ENCODE peak calls at places on chromosomes 4 and X, in ten cellular contexts. W is mesendoderm; X is germinal center; S is omental fat pad; F is epithelial cell of prostate; E is DMS 273 treated with DMSO at 0.1 percent for 48 hours; K is anterior cingulate cortex; I is CD4-positive, alpha-beta memory T cell; P is vagina; B is PC-3. Z is an unnamed sample.
A peak's percentile ranks its signal among the peaks of the same experiment; 100 is the strongest.

GRCh38 chr4:155468282-155468681 is 91.5 kb upstream of the MAP9 start:
- DNase-seq in W (no peak), X (no peak), S (no peak), F (no peak), E (no peak), K (no peak), I (no peak), P (no peak), B (no peak), Z (no peak)

GRCh38 chr4:2831611-2832308 is 11.9 kb upstream of the ADD1 start:
- DNase-seq in W (no peak), X (no peak), S (no peak), F (no peak), E (no peak), K (no peak), I (no peak), P (no peak), B (no peak), Z (peak; percentile 46)

GRCh38 chrX:13646154-13646549 is 6.8 kb upstream of the TCEANC start:
- DNase-seq in W (peak; percentile 72), X (no peak), S (no peak), F (no peak), E (peak; percentile 8), K (peak; percentile 36), I (no peak), P (no peak), B (peak; percentile 66), Z (peak; percentile 70)

GRCh38 chr4:53273726-53274125 is 92.1 kb downstream of the SCFD2 start:
- DNase-seq in W (no peak), X (no peak), S (no peak), F (no peak), E (no peak), K (no peak), I (no peak), P (no peak), B (no peak), Z (no peak)

GRCh38 chr4:106691749-106692148 is 323.2 kb upstream of the GIMD1 start:
- DNase-seq in W (peak; percentile 25), X (no peak), S (no peak), F (no peak), E (no peak), K (no peak), I (no peak), P (no peak), B (no peak), Z (peak; percentile 20)

GRCh38 chrX:143788265-143788664 is 67.7 kb upstream of the SPANXN2 start:
- DNase-seq in W (peak; percentile 51), X (no peak), S (no peak), F (no peak), E (no peak), K (no peak), I (no peak), P (no peak), B (peak; percentile 63), Z (peak; percentile 8)

GRCh38 chr4:76703123-76703490 is 194.8 kb downstream of the SOWAHB start:
- DNase-seq in W (peak; percentile 84), X (no peak), S (no peak), F (peak; percentile 16), E (no peak), K (no peak), I (no peak), P (no peak), B (peak; percentile 85), Z (no peak)

GRCh38 chr4:16187455-16187854 is 38.8 kb downstream of the TAPT1 start:
- DNase-seq in W (no peak), X (no peak), S (no peak), F (no peak), E (no peak), K (no peak), I (no peak), P (no peak), B (no peak), Z (no peak)

GRCh38 chr4:83112239-83112638 is 2.3 kb downstream of the PLAC8 start:
- DNase-seq in W (no peak), X (peak; percentile 37), S (no peak), F (no peak), E (no peak), K (no peak), I (peak; percentile 32), P (no peak), B (no peak), Z (no peak)